ENCODE peak calls at places on chromosome 22, in five cellular contexts. One of them, this sample, is unnamed.

GRCh38 chr22:37716708-37717107 is 19.9 kb downstream of the TRIOBP start:
- DNase-seq in HFF-Myc: no peak
- DNase-seq in AG10803: peak; percentile 82
- DNase-seq in fibroblast of the aortic adventitia: no peak
- DNase-seq in IMR-90: peak; percentile 33
- DNase-seq in this sample: peak; percentile 90

GRCh38 chr22:26474687-26475086 is 8.9 kb downstream of the HPS4 start:
- DNase-seq in HFF-Myc: no peak
- DNase-seq in AG10803: no peak
- DNase-seq in fibroblast of the aortic adventitia: no peak
- DNase-seq in IMR-90: no peak
- DNase-seq in this sample: peak; percentile 39

GRCh38 chr22:42203609-42204008 is 66.8 kb downstream of the TCF20 start:
- DNase-seq in HFF-Myc: no peak
- DNase-seq in AG10803: no peak
- DNase-seq in fibroblast of the aortic adventitia: no peak
- DNase-seq in IMR-90: no peak
- DNase-seq in this sample: no peak

GRCh38 chr22:17581056-17581455 is 17.8 kb downstream of the SLC25A18 start:
- DNase-seq in HFF-Myc: no peak
- DNase-seq in AG10803: no peak
- DNase-seq in fibroblast of the aortic adventitia: no peak
- DNase-seq in IMR-90: no peak
- DNase-seq in this sample: no peak

GRCh38 chr22:18976197-18976751 is 40.2 kb upstream of the PRODH start:
- DNase-seq in HFF-Myc: no peak
- DNase-seq in AG10803: no peak
- DNase-seq in fibroblast of the aortic adventitia: no peak
- DNase-seq in IMR-90: no peak
- DNase-seq in this sample: no peak

GRCh38 chr22:45144928-45145327 is 18.8 kb upstream of the NUP50 start:
- DNase-seq in HFF-Myc: no peak
- DNase-seq in AG10803: no peak
- DNase-seq in fibroblast of the aortic adventitia: no peak
- DNase-seq in IMR-90: no peak
- DNase-seq in this sample: no peak

GRCh38 chr22:19723990-19724827 is 870 bp downstream of the GP1BB start:
- DNase-seq in HFF-Myc: no peak
- DNase-seq in AG10803: no peak
- DNase-seq in fibroblast of the aortic adventitia: no peak
- DNase-seq in IMR-90: peak; percentile 18
- DNase-seq in this sample: peak; percentile 25

GRCh38 chr22:48948575-48949170 is 879.0 kb downstream of the BRD1 start:
- DNase-seq in HFF-Myc: no peak
- DNase-seq in AG10803: no peak
- DNase-seq in fibroblast of the aortic adventitia: no peak
- DNase-seq in IMR-90: no peak
- DNase-seq in this sample: no peak

GRCh38 chr22:25777870-25778269 is 35.9 kb downstream of the MYO18B start:
- DNase-seq in HFF-Myc: no peak
- DNase-seq in AG10803: peak; percentile 49
- DNase-seq in fibroblast of the aortic adventitia: peak; percentile 62
- DNase-seq in IMR-90: peak; percentile 45
- DNase-seq in this sample: peak; percentile 68

GRCh38 chr22:20324139-20324516 is 4.3 kb upstream of the DGCR6L start:
- DNase-seq in HFF-Myc: no peak
- DNase-seq in AG10803: no peak
- DNase-seq in fibroblast of the aortic adventitia: no peak
- DNase-seq in IMR-90: no peak
- DNase-seq in this sample: no peak

GRCh38 chr22:19730141-19730661 is 6.9 kb downstream of the GP1BB start:
- DNase-seq in HFF-Myc: no peak
- DNase-seq in AG10803: no peak
- DNase-seq in fibroblast of the aortic adventitia: no peak
- DNase-seq in IMR-90: no peak
- DNase-seq in this sample: no peak

GRCh38 chr22:28231423-28231822 is 312.4 kb upstream of the PITPNB start:
- DNase-seq in HFF-Myc: no peak
- DNase-seq in AG10803: peak; percentile 77
- DNase-seq in fibroblast of the aortic adventitia: peak; percentile 42
- DNase-seq in IMR-90: peak; percentile 52
- DNase-seq in this sample: peak; percentile 39

GRCh38 chr22:44860311-44860710 is 107.9 kb downstream of the ARHGAP8 start:
- DNase-seq in HFF-Myc: no peak
- DNase-seq in AG10803: no peak
- DNase-seq in fibroblast of the aortic adventitia: no peak
- DNase-seq in IMR-90: no peak
- DNase-seq in this sample: no peak

GRCh38 chr22:27242111-27242436 is 559.5 kb downstream of the MN1 start:
- DNase-seq in HFF-Myc: no peak
- DNase-seq in AG10803: no peak
- DNase-seq in fibroblast of the aortic adventitia: no peak
- DNase-seq in IMR-90: no peak
- DNase-seq in this sample: no peak

GRCh38 chr22:49132009-49132408 is 695.7 kb downstream of the BRD1 start:
- DNase-seq in HFF-Myc: no peak
- DNase-seq in AG10803: no peak
- DNase-seq in fibroblast of the aortic adventitia: no peak
- DNase-seq in IMR-90: no peak
- DNase-seq in this sample: no peak

GRCh38 chr22:23532756-23533155 is 47.3 kb downstream of the IGLL1 start:
- DNase-seq in HFF-Myc: no peak
- DNase-seq in AG10803: no peak
- DNase-seq in fibroblast of the aortic adventitia: no peak
- DNase-seq in IMR-90: no peak
- DNase-seq in this sample: no peak

GRCh38 chr22:33819743-33820142 is 100.5 kb downstream of the LARGE1 start:
- DNase-seq in HFF-Myc: no peak
- DNase-seq in AG10803: no peak
- DNase-seq in fibroblast of the aortic adventitia: no peak
- DNase-seq in IMR-90: no peak
- DNase-seq in this sample: no peak

GRCh38 chr22:23904855-23905254 is 10.7 kb downstream of the MIF start:
- DNase-seq in HFF-Myc: no peak
- DNase-seq in AG10803: no peak
- DNase-seq in fibroblast of the aortic adventitia: no peak
- DNase-seq in IMR-90: no peak
- DNase-seq in this sample: no peak

GRCh38 chr22:23180893-23181762 is 819 bp downstream of the BCR start:
- DNase-seq in HFF-Myc: no peak
- DNase-seq in AG10803: no peak
- DNase-seq in fibroblast of the aortic adventitia: no peak
- DNase-seq in IMR-90: no peak
- DNase-seq in this sample: no peak

GRCh38 chr22:37410174-37411055 is 16.9 kb downstream of the ELFN2 start:
- DNase-seq in HFF-Myc: no peak
- DNase-seq in AG10803: no peak
- DNase-seq in fibroblast of the aortic adventitia: no peak
- DNase-seq in IMR-90: no peak
- DNase-seq in this sample: no peak

GRCh38 chr22:33866521-33866920 is 53.8 kb downstream of the LARGE1 start:
- DNase-seq in HFF-Myc: no peak
- DNase-seq in AG10803: no peak
- DNase-seq in fibroblast of the aortic adventitia: no peak
- DNase-seq in IMR-90: no peak
- DNase-seq in this sample: no peak

GRCh38 chr22:43270314-43270908 is 72.8 kb downstream of the SCUBE1 start:
- DNase-seq in HFF-Myc: no peak
- DNase-seq in AG10803: no peak
- DNase-seq in fibroblast of the aortic adventitia: no peak
- DNase-seq in IMR-90: no peak
- DNase-seq in this sample: no peak

GRCh38 chr22:38080847-38081635 is 2.9 kb downstream of the SLC16A8 start:
- DNase-seq in HFF-Myc: no peak
- DNase-seq in AG10803: peak; percentile 21
- DNase-seq in fibroblast of the aortic adventitia: peak; percentile 17
- DNase-seq in IMR-90: peak; percentile 14
- DNase-seq in this sample: peak; percentile 18

GRCh38 chr22:27422442-27422841 is 379.1 kb downstream of the MN1 start:
- DNase-seq in HFF-Myc: no peak
- DNase-seq in AG10803: no peak
- DNase-seq in fibroblast of the aortic adventitia: peak; percentile 22
- DNase-seq in IMR-90: no peak
- DNase-seq in this sample: no peak

GRCh38 chr22:47798229-47798628 is 1035.8 kb downstream of the TBC1D22A start:
- DNase-seq in HFF-Myc: no peak
- DNase-seq in AG10803: no peak
- DNase-seq in fibroblast of the aortic adventitia: no peak
- DNase-seq in IMR-90: no peak
- DNase-seq in this sample: no peak

GRCh38 chr22:37575490-37576003 is 4.3 kb downstream of the LGALS2 start:
- DNase-seq in HFF-Myc: no peak
- DNase-seq in AG10803: no peak
- DNase-seq in fibroblast of the aortic adventitia: no peak
- DNase-seq in IMR-90: no peak
- DNase-seq in this sample: no peak

GRCh38 chr22:18111759-18112330 is 1.2 kb downstream of the TUBA8 start:
- DNase-seq in HFF-Myc: no peak
- DNase-seq in AG10803: no peak
- DNase-seq in fibroblast of the aortic adventitia: no peak
- DNase-seq in IMR-90: no peak
- DNase-seq in this sample: no peak

GRCh38 chr22:37804502-37804885 is 3.2 kb upstream of the GCAT start:
- DNase-seq in HFF-Myc: no peak
- DNase-seq in AG10803: no peak
- DNase-seq in fibroblast of the aortic adventitia: no peak
- DNase-seq in IMR-90: no peak
- DNase-seq in this sample: no peak

GRCh38 chr22:38104084-38104483 is 6.4 kb downstream of the BAIAP2L2 start:
- DNase-seq in HFF-Myc: no peak
- DNase-seq in AG10803: no peak
- DNase-seq in fibroblast of the aortic adventitia: peak; percentile 12
- DNase-seq in IMR-90: peak; percentile 11
- DNase-seq in this sample: peak; percentile 33

GRCh38 chr22:32720924-32721323 is 80.6 kb upstream of the TIMP3 start:
- DNase-seq in HFF-Myc: peak; percentile 87
- DNase-seq in AG10803: peak; percentile 72
- DNase-seq in fibroblast of the aortic adventitia: peak; percentile 81
- DNase-seq in IMR-90: peak; percentile 62
- DNase-seq in this sample: peak; percentile 94
- H3K4me3 ChIP-seq in HFF-Myc: no peak overlapping the region
- H3K4me3 ChIP-seq in AG10803: no peak overlapping the region
- H3K4me3 ChIP-seq in fibroblast of the aortic adventitia: no peak overlapping the region
- H3K4me3 ChIP-seq in IMR-90: no peak overlapping the region
- H3K4me3 ChIP-seq in this sample: no peak overlapping the region

DNA sequence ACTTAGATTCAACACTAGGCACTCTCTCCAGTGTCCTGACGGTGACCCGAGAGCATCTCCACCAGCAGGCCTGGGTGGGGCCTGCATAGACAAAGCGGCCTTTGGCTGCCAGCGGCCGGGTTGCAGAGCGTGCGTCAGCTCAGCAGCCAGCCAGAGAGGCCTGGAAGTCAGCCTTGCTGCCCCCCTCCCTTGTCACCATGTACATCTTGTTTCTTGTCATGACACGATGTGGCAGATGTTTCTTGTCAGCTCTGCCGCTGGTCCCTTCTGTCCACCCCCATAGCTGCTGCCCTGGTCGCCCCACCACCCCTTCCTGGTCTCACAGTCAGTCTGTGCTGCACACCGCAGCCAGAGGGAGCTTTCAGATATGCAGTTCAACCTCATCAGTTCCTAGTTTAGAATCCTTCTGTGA is 33.1 kb upstream of the CBX7 start:
- DNase-seq in HFF-Myc: no peak
- DNase-seq in AG10803: peak; percentile 92
- DNase-seq in fibroblast of the aortic adventitia: peak; percentile 84
- DNase-seq in IMR-90: peak; percentile 49
- DNase-seq in this sample: peak; percentile 52
- TF ChIP-seq CTCF in HFF-Myc: peak; percentile 16
- TF ChIP-seq CTCF in AG10803: peak; percentile 67
- TF ChIP-seq CTCF in fibroblast of the aortic adventitia: peak; percentile 66
- TF ChIP-seq CTCF in IMR-90: peak; percentile 40
- TF ChIP-seq CTCF in this sample: peak; percentile 24

DNA sequence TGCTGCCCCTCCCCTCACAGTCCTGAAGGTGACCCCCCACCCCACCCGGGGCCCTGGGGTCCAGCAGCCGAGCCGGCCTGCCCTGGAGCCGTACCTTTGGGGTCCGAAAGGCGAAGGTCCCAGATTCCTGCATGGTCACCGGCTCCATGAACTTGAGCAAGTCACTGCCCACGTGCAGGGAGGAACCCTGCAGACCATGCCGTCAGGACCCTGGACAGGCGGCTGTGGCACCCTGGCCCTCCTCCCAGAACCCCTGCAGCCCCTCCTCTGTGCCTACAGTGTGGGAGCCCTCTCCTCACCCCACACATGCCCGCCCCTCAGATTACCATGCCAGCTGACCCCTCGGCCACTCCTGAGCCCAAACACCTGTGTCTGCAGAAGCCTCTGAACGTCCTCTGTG is 14.3 kb upstream of the MAPK11 start:
- DNase-seq in HFF-Myc: no peak
- DNase-seq in AG10803: no peak
- DNase-seq in fibroblast of the aortic adventitia: no peak
- DNase-seq in IMR-90: no peak
- DNase-seq in this sample: no peak
- H3K4me3 ChIP-seq in HFF-Myc: no peak overlapping the region
- H3K4me3 ChIP-seq in AG10803: no peak overlapping the region
- H3K4me3 ChIP-seq in fibroblast of the aortic adventitia: no peak overlapping the region
- H3K4me3 ChIP-seq in IMR-90: no peak overlapping the region
- H3K4me3 ChIP-seq in this sample: no peak overlapping the region

GRCh38 chr22:32127904-32128303 is 31.2 kb downstream of the C22orf42 start:
- DNase-seq in HFF-Myc: no peak
- DNase-seq in AG10803: no peak
- DNase-seq in fibroblast of the aortic adventitia: no peak
- DNase-seq in IMR-90: no peak
- DNase-seq in this sample: no peak
- TF ChIP-seq CTCF in HFF-Myc: peak; percentile 19
- TF ChIP-seq CTCF in AG10803: no peak
- TF ChIP-seq CTCF in fibroblast of the aortic adventitia: no peak
- TF ChIP-seq CTCF in IMR-90: no peak
- TF ChIP-seq CTCF in this sample: no peak

DNA sequence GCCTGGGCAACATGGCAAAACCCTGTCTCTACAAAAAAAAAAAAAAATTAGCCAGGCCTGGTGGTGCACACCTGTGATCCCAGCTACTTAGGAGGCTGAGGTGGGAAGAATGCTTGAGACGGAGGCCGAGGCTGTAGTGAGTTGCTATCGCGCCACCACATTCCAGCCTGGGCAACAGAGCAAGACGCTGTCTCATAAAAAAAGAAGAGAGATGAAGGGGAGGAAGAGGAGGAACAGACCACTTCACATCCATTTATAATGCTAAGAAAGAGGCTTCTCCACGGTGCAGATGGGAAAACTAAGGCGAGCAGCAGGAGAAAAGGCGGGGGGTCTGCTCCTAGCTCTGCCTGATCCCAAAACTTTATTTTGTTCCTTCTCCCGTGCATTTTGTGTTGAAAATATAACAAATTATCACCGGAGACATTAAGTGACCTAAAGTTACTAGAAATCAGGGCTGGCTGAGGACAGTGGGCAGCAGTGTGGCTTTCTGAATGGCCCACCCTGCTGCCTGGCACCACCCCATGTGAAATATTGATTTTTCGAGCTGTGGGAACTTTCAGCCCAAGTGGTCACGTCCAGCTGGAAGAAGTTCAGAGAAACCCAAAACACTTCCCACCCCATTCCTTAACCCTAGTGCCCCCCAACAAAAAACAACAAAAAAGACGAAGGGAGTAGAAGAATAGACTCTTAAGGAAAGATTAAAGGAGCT is 9.5 kb downstream of the MYH9 start:
- DNase-seq in HFF-Myc: no peak
- DNase-seq in AG10803: no peak
- DNase-seq in fibroblast of the aortic adventitia: no peak
- DNase-seq in IMR-90: no peak
- DNase-seq in this sample: no peak
- H3K4me3 ChIP-seq in HFF-Myc: no peak overlapping the region
- H3K4me3 ChIP-seq in AG10803: no peak overlapping the region
- H3K4me3 ChIP-seq in fibroblast of the aortic adventitia: no peak overlapping the region
- H3K4me3 ChIP-seq in IMR-90: no peak overlapping the region
- H3K4me3 ChIP-seq in this sample: no peak overlapping the region

This sample was measured in fibroblast of mammary gland.